ENCODE peak calls at places on chromosomes 3 and 15, in four cellular contexts. H is posterior cingulate gyrus, F is NCI-H2029, P is heart right ventricle. Z is an unnamed sample.

GRCh38 chr15:64315136-64315661 is 40.8 kb downstream of the CSNK1G1 start:
- DNase-seq in P (no peak), F (no peak), H (no peak), Z (no peak)

GRCh38 chr3:116386168-116386567 is 59.1 kb downstream of the LSAMP start:
- DNase-seq in H (no peak), F (no peak), P (no peak), Z (no peak)

GRCh38 chr3:42660898-42661297 is 7.4 kb downstream of the ZBTB47 start:
- DNase-seq in H (peak; percentile 23), P (no peak), F (no peak), Z (no peak)

GRCh38 chr3:186909078-186909853 is 21.1 kb upstream of the ST6GAL1 start:
- DNase-seq in H (no peak), F (no peak), P (no peak), Z (no peak)

GRCh38 chr3:159260049-159260662 is 458.3 kb downstream of the MFSD1 start:
- DNase-seq in P (peak; percentile 30), F (peak; percentile 30), H (peak; percentile 49), Z (peak; percentile 48)

GRCh38 chr3:39205919-39206516 is 13.6 kb upstream of the XIRP1 start:
- DNase-seq in H (no peak), P (no peak), F (no peak), Z (no peak)

GRCh38 chr15:33243869-33244268 is 49.4 kb upstream of the FMN1 start:
- DNase-seq in P (no peak), H (no peak), F (no peak), Z (no peak)

GRCh38 chr15:84836859-84837258 is 19.7 kb downstream of the ALPK3 start:
- DNase-seq in H (no peak), F (no peak), P (no peak), Z (no peak)

GRCh38 chr3:152388631-152389030 is 119.9 kb downstream of the MBNL1 start:
- DNase-seq in F (no peak), H (no peak), P (no peak), Z (no peak)